ENCODE peak calls at places on chromosome 22, in four cellular contexts. One of them, this sample, is unnamed. For H3K36me3, the result is how much of the 10 kb centered on the place peaks cover.

GRCh38 chr22:45211435-45211834 is 29.3 kb downstream of the KIAA0930 start:
- DNase-seq in heart right ventricle: no peak
- DNase-seq in GM23248: peak
- DNase-seq in uterus: no peak
- DNase-seq in this sample: no peak

GRCh38 chr22:20438678-20439492 is 1.3 kb upstream of the SCARF2 start:
- DNase-seq in uterus: no peak
- DNase-seq in heart right ventricle: no peak
- DNase-seq in GM23248: peak
- DNase-seq in this sample: peak

GRCh38 chr22:39234157-39234793 is 10.5 kb downstream of the PDGFB start:
- DNase-seq in uterus: no peak
- DNase-seq in GM23248: no peak
- DNase-seq in heart right ventricle: peak
- DNase-seq in this sample: no peak

GRCh38 chr22:23033116-23033905 is 37.0 kb upstream of the GNAZ start:
- DNase-seq in heart right ventricle: no peak
- DNase-seq in GM23248: no peak
- DNase-seq in uterus: no peak
- DNase-seq in this sample: no peak

GRCh38 chr22:27378994-27379393 is 422.6 kb downstream of the MN1 start:
- DNase-seq in GM23248: no peak
- DNase-seq in heart right ventricle: no peak
- DNase-seq in uterus: no peak
- DNase-seq in this sample: no peak

GRCh38 chr22:20750461-20751184 is 23.3 kb upstream of the SERPIND1 start:
- DNase-seq in heart right ventricle: peak
- DNase-seq in uterus: peak
- DNase-seq in GM23248: peak
- DNase-seq in this sample: peak

GRCh38 chr22:19565921-19566598 is 41.9 kb upstream of the CLDN5 start:
- DNase-seq in heart right ventricle: no peak
- DNase-seq in GM23248: peak
- DNase-seq in uterus: no peak
- DNase-seq in this sample: no peak

GRCh38 chr22:19555651-19556050 is 31.4 kb upstream of the CLDN5 start:
- DNase-seq in GM23248: no peak
- DNase-seq in heart right ventricle: no peak
- DNase-seq in uterus: no peak
- DNase-seq in this sample: no peak

GRCh38 chr22:40818192-40818746 is 877 bp downstream of the SLC25A17 start:
- DNase-seq in GM23248: peak
- DNase-seq in heart right ventricle: no peak
- DNase-seq in uterus: no peak
- DNase-seq in this sample: no peak

GRCh38 chr22:41487037-41487963 is 18.4 kb downstream of the ACO2 start:
- DNase-seq in uterus: no peak
- DNase-seq in heart right ventricle: no peak
- DNase-seq in GM23248: no peak
- DNase-seq in this sample: no peak

GRCh38 chr22:19880786-19881569 is 26.3 kb upstream of the GNB1L start:
- DNase-seq in uterus: peak
- DNase-seq in GM23248: peak
- DNase-seq in heart right ventricle: no peak
- DNase-seq in this sample: peak

GRCh38 chr22:27247691-27248434 is 553.7 kb downstream of the MN1 start:
- DNase-seq in uterus: peak
- DNase-seq in heart right ventricle: no peak
- DNase-seq in GM23248: peak
- DNase-seq in this sample: peak

GRCh38 chr22:40597541-40598453 is 38.7 kb downstream of the MRTFA start:
- DNase-seq in GM23248: peak
- DNase-seq in uterus: no peak
- DNase-seq in heart right ventricle: no peak
- DNase-seq in this sample: no peak

GRCh38 chr22:34294986-34295385 is 374.7 kb upstream of the LARGE1 start:
- DNase-seq in GM23248: no peak
- DNase-seq in uterus: no peak
- DNase-seq in heart right ventricle: no peak
- DNase-seq in this sample: no peak

GRCh38 chr22:37425800-37426531 is 1.3 kb downstream of the ELFN2 start:
- DNase-seq in GM23248: no peak
- DNase-seq in heart right ventricle: no peak
- DNase-seq in uterus: no peak
- DNase-seq in this sample: no peak

GRCh38 chr22:33932997-33933396 is 12.7 kb upstream of the LARGE1 start:
- DNase-seq in heart right ventricle: no peak
- DNase-seq in uterus: no peak
- DNase-seq in GM23248: peak
- DNase-seq in this sample: no peak

GRCh38 chr22:44580176-44580575 is 82.1 kb upstream of the RTL6 start:
- DNase-seq in uterus: no peak
- DNase-seq in GM23248: no peak
- DNase-seq in heart right ventricle: no peak
- DNase-seq in this sample: peak

GRCh38 chr22:46001046-46001425 is 24.1 kb upstream of the WNT7B start:
- DNase-seq in heart right ventricle: no peak
- DNase-seq in uterus: no peak
- DNase-seq in GM23248: no peak
- DNase-seq in this sample: no peak

GRCh38 chr22:19666663-19667593 is 47.4 kb upstream of the SEPTIN5 start:
- DNase-seq in uterus: no peak
- DNase-seq in GM23248: peak
- DNase-seq in heart right ventricle: no peak
- DNase-seq in this sample: no peak

GRCh38 chr22:46072030-46072881 is 78.1 kb upstream of the PPARA start:
- DNase-seq in heart right ventricle: peak
- DNase-seq in GM23248: peak
- DNase-seq in uterus: peak
- DNase-seq in this sample: peak

GRCh38 chr22:28021116-28021997 is 102.3 kb upstream of the PITPNB start:
- DNase-seq in heart right ventricle: no peak
- DNase-seq in uterus: peak
- DNase-seq in GM23248: no peak
- DNase-seq in this sample: peak

GRCh38 chr22:31853736-31854500 is 90.4 kb upstream of the YWHAH start:
- DNase-seq in uterus: no peak
- DNase-seq in GM23248: peak
- DNase-seq in heart right ventricle: no peak
- DNase-seq in this sample: no peak

GRCh38 chr22:31861226-31861840 is 83.0 kb upstream of the YWHAH start:
- DNase-seq in heart right ventricle: no peak
- DNase-seq in uterus: no peak
- DNase-seq in GM23248: peak
- DNase-seq in this sample: no peak

GRCh38 chr22:31852691-31853370 is 91.5 kb upstream of the YWHAH start:
- DNase-seq in heart right ventricle: no peak
- DNase-seq in uterus: no peak
- DNase-seq in GM23248: peak
- DNase-seq in this sample: no peak

GRCh38 chr22:31857247-31857646 is 87.1 kb upstream of the YWHAH start:
- DNase-seq in uterus: no peak
- DNase-seq in heart right ventricle: no peak
- DNase-seq in GM23248: no peak
- DNase-seq in this sample: no peak
- H3K36me3 ChIP-seq in uterus: under half
- H3K36me3 ChIP-seq in heart right ventricle: under half
- H3K36me3 ChIP-seq in GM23248: under half
- H3K36me3 ChIP-seq in this sample: under half

DNA sequence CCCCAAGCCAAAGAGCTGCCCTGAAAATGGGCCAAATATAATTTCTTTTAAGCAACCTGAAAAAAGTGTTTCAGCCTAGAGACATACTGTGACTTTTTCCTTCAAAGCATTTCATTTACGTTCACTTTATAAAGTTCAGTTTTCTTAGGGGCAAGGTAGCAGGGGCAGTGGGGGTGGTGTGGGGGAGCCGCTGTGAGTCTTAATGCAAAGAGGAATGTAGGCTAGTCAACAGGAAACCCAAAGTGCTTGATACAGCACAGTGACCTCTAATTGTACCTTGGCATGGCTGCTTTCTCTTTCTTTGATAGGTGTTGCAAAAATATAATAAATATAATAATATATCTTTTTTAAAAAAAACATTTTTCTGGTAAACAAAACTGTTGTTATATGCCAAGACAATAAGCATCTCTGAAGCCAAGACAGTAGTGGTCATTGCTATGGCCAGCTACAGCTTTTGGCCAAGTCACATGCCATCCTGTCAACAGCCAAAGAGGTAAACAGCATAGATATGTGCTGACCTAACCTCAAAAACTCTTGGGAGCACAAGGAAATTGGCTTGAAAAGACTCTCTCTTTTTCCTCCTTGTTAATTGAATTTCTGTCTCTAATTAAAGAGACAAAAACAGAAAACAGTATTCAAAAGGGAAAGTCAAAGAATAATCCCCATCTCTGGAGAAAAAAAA is 58.7 kb downstream of the LIF start:
- DNase-seq in heart right ventricle: no peak
- DNase-seq in uterus: no peak
- DNase-seq in GM23248: peak
- DNase-seq in this sample: no peak
- H3K27ac ChIP-seq in heart right ventricle: no peak
- H3K27ac ChIP-seq in uterus: no peak
- H3K27ac ChIP-seq in GM23248: no peak
- H3K27ac ChIP-seq in this sample: no peak

GRCh38 chr22:43129426-43130425 is 13.5 kb downstream of the MCAT start:
- DNase-seq in GM23248: no peak
- DNase-seq in heart right ventricle: no peak
- DNase-seq in uterus: no peak
- DNase-seq in this sample: no peak
- H3K36me3 ChIP-seq in GM23248: under half
- H3K36me3 ChIP-seq in heart right ventricle: under half
- H3K36me3 ChIP-seq in uterus: under half
- H3K36me3 ChIP-seq in this sample: under half

DNA sequence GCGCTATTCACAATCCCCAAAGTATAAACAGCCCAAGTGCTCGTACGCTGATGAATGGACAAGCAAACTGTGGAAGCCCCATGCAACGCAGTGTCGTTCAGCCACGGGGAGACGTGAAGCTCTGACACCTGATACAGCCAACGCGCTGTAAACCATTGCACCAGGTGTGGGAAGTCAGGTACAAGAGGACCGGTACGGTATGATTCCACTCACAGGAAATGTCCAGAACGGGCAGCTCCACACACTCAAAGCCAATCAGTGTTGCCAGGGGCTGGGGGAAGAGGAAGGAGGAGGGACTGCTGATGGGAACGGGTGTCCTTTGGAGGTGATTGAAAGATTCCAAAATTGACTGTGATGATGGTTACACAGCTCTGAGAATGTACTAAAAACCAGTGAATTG is 64.5 kb downstream of the BRD1 start:
- DNase-seq in GM23248: no peak
- DNase-seq in uterus: no peak
- DNase-seq in heart right ventricle: no peak
- DNase-seq in this sample: no peak
- H3K27ac ChIP-seq in GM23248: no peak
- H3K27ac ChIP-seq in uterus: no peak
- H3K27ac ChIP-seq in heart right ventricle: no peak
- H3K27ac ChIP-seq in this sample: no peak

GRCh38 chr22:24049978-24050377 is 38.9 kb downstream of the CABIN1 start:
- DNase-seq in heart right ventricle: no peak
- DNase-seq in GM23248: no peak
- DNase-seq in uterus: no peak
- DNase-seq in this sample: no peak
- H3K36me3 ChIP-seq in heart right ventricle: under half
- H3K36me3 ChIP-seq in GM23248: under half
- H3K36me3 ChIP-seq in uterus: under half
- H3K36me3 ChIP-seq in this sample: half or more

GRCh38 chr22:36323182-36323854 is 64.4 kb downstream of the MYH9 start:
- DNase-seq in heart right ventricle: peak
- DNase-seq in uterus: peak
- DNase-seq in GM23248: peak
- DNase-seq in this sample: peak
- H3K27ac ChIP-seq in heart right ventricle: peak
- H3K27ac ChIP-seq in uterus: peak
- H3K27ac ChIP-seq in GM23248: peak
- H3K27ac ChIP-seq in this sample: peak

DNA sequence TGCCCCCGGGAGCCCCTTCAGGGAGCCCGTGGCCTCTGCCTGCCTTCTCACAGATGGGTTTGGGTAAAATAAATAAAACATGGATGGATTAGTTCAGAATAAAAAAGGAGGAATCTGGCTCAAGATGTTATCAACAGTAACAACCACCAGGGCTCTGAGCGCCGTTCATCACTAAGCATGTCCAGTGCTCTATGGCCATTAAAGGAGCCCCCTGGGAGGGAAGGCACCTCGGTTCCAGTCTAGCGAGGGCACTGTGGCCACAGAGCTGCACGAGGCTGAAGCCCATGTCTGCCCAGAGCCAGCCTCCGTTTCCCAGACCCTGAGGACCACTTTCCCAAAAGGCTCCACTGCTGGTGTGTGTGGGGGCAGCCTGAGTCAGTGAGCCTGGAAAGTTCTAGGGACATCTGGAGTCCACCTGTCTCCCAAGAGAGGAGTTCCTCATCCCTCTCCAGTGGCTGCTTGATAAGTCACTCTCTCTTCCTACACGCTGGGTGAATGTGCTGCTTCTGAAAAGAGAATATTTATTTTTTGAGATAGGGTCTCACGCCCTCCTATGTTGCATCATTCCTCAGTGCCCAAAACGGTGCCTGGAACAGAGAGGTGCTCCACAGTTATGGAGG is 614.6 kb downstream of the TBC1D22A start:
- DNase-seq in heart right ventricle: no peak
- DNase-seq in GM23248: no peak
- DNase-seq in uterus: no peak
- DNase-seq in this sample: peak
- H3K36me3 ChIP-seq in heart right ventricle: under half
- H3K36me3 ChIP-seq in GM23248: under half
- H3K36me3 ChIP-seq in uterus: under half
- H3K36me3 ChIP-seq in this sample: under half

This sample was measured in tibial artery.